ENCODE peak calls at places on chromosomes 4 and X, in four cellular contexts. One of them, this sample, is unnamed.

GRCh38 chr4:169774466-169775445 is 17.0 kb upstream of the HPF1 start:
- DNase-seq in fibroblast of lung: no peak
- DNase-seq in mesenchymal stem cell: no peak
- DNase-seq in MM.1S: no peak
- DNase-seq in this sample: peak; percentile 21

GRCh38 chr4:87843936-87844335 is 11.2 kb downstream of the MEPE start:
- DNase-seq in mesenchymal stem cell: peak; percentile 97
- DNase-seq in fibroblast of lung: peak; percentile 91
- DNase-seq in MM.1S: peak; percentile 62
- DNase-seq in this sample: peak; percentile 49

GRCh38 chrX:152905081-152905420 is 7.2 kb downstream of the ZNF185 start:
- DNase-seq in fibroblast of lung: no peak
- DNase-seq in mesenchymal stem cell: no peak
- DNase-seq in MM.1S: no peak
- DNase-seq in this sample: no peak

GRCh38 chr4:52299120-52299519 is 248.0 kb downstream of the SPATA18 start:
- DNase-seq in mesenchymal stem cell: no peak
- DNase-seq in fibroblast of lung: no peak
- DNase-seq in MM.1S: no peak
- DNase-seq in this sample: no peak

GRCh38 chrX:46649421-46650260 is 76.1 kb downstream of the CHST7 start:
- DNase-seq in fibroblast of lung: no peak
- DNase-seq in mesenchymal stem cell: no peak
- DNase-seq in MM.1S: peak; percentile 17
- DNase-seq in this sample: peak; percentile 31

GRCh38 chr4:138259801-138260200 is 17.7 kb upstream of the SLC7A11 start:
- DNase-seq in MM.1S: no peak
- DNase-seq in fibroblast of lung: peak; percentile 82
- DNase-seq in mesenchymal stem cell: peak; percentile 46
- DNase-seq in this sample: peak; percentile 57

GRCh38 chr4:150001815-150002214 is 76.4 kb upstream of the DCLK2 start:
- DNase-seq in fibroblast of lung: peak; percentile 87
- DNase-seq in MM.1S: no peak
- DNase-seq in mesenchymal stem cell: no peak
- DNase-seq in this sample: no peak

GRCh38 chr4:187309456-187309855 is 585.8 kb upstream of the FAT1 start:
- DNase-seq in MM.1S: no peak
- DNase-seq in mesenchymal stem cell: peak; percentile 12
- DNase-seq in fibroblast of lung: peak; percentile 70
- DNase-seq in this sample: peak; percentile 43

GRCh38 chr4:70365479-70365878 is 4.9 kb downstream of the SMR3A start:
- DNase-seq in fibroblast of lung: no peak
- DNase-seq in MM.1S: no peak
- DNase-seq in mesenchymal stem cell: no peak
- DNase-seq in this sample: no peak

GRCh38 chrX:148784859-148785655 is 284.6 kb downstream of the AFF2 start:
- DNase-seq in mesenchymal stem cell: no peak
- DNase-seq in fibroblast of lung: peak; percentile 1
- DNase-seq in MM.1S: no peak
- DNase-seq in this sample: no peak

GRCh38 chr4:25160714-25161598 is 707 bp upstream of the SEPSECS start:
- DNase-seq in fibroblast of lung: peak; percentile 40
- DNase-seq in mesenchymal stem cell: peak; percentile 84
- DNase-seq in MM.1S: no peak
- DNase-seq in this sample: peak; percentile 17

GRCh38 chr4:26267087-26267486 is 53.7 kb upstream of the RBPJ start:
- DNase-seq in MM.1S: no peak
- DNase-seq in mesenchymal stem cell: no peak
- DNase-seq in fibroblast of lung: peak; percentile 43
- DNase-seq in this sample: peak; percentile 77

GRCh38 chrX:45803383-45803921 is 602.8 kb upstream of the DIPK2B start:
- DNase-seq in mesenchymal stem cell: peak; percentile 90
- DNase-seq in MM.1S: no peak
- DNase-seq in fibroblast of lung: peak; percentile 95
- DNase-seq in this sample: peak; percentile 73

GRCh38 chr4:44738615-44739014 is 12.3 kb upstream of the GNPDA2 start:
- DNase-seq in MM.1S: peak; percentile 14
- DNase-seq in mesenchymal stem cell: peak; percentile 27
- DNase-seq in fibroblast of lung: no peak
- DNase-seq in this sample: no peak

GRCh38 chr4:8132400-8132799 is 26.2 kb downstream of the ABLIM2 start:
- DNase-seq in MM.1S: no peak
- DNase-seq in mesenchymal stem cell: no peak
- DNase-seq in fibroblast of lung: no peak
- DNase-seq in this sample: no peak
- H3K4me1 ChIP-seq in MM.1S: no peaks in the 10 kb centered on the region
- H3K4me1 ChIP-seq in mesenchymal stem cell: no peaks in the 10 kb centered on the region
- H3K4me1 ChIP-seq in fibroblast of lung: peaks cover 8% of the 10 kb centered on the region
- H3K4me1 ChIP-seq in this sample: no peaks in the 10 kb centered on the region

GRCh38 chr4:79235074-79235473 is 90.8 kb downstream of the NAA11 start:
- DNase-seq in fibroblast of lung: no peak
- DNase-seq in MM.1S: no peak
- DNase-seq in mesenchymal stem cell: no peak
- DNase-seq in this sample: no peak
- H3K27me3 ChIP-seq in fibroblast of lung: no peaks in the 10 kb centered on the region
- H3K27me3 ChIP-seq in MM.1S: no peaks in the 10 kb centered on the region
- H3K27me3 ChIP-seq in mesenchymal stem cell: peaks cover 3% of the 10 kb centered on the region
- H3K27me3 ChIP-seq in this sample: peaks cover 8% of the 10 kb centered on the region

GRCh38 chrX:374566-374965 is 12.1 kb downstream of the PPP2R3B start:
- DNase-seq in fibroblast of lung: no peak
- DNase-seq in MM.1S: no peak
- DNase-seq in mesenchymal stem cell: peak; percentile 30
- DNase-seq in this sample: peak; percentile 37
- H3K9ac ChIP-seq in fibroblast of lung: no peak overlapping the region
- H3K9ac ChIP-seq in MM.1S: no peak overlapping the region
- H3K9ac ChIP-seq in mesenchymal stem cell: no peak overlapping the region
- H3K9ac ChIP-seq in this sample: no peak overlapping the region

DNA sequence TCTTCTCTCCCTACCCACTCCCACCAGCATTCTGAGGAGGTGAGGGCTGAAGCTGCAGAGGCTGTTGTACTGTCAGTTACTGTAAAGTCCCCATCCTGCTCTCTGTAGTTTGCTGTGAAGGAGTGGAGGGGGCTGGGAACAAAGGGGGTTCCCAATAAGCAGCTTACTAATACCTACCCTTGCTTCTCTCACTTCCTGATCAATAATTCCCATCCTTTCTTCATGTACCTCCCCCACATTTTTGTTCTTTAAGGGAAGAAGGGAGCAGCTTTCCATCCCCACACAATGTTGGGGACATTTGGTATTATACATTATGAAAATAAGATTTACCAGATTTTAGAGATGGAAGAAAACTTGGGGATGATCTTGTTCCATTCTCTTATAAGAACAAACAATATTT is 5.3 kb downstream of the TBC1D1 start:
- DNase-seq in fibroblast of lung: no peak
- DNase-seq in MM.1S: no peak
- DNase-seq in mesenchymal stem cell: no peak
- DNase-seq in this sample: no peak
- H3K4me1 ChIP-seq in fibroblast of lung: no peaks in the 10 kb centered on the region
- H3K4me1 ChIP-seq in MM.1S: peaks cover 12% of the 10 kb centered on the region
- H3K4me1 ChIP-seq in mesenchymal stem cell: peaks cover under 1% of the 10 kb centered on the region
- H3K4me1 ChIP-seq in this sample: peaks cover 4% of the 10 kb centered on the region

DNA sequence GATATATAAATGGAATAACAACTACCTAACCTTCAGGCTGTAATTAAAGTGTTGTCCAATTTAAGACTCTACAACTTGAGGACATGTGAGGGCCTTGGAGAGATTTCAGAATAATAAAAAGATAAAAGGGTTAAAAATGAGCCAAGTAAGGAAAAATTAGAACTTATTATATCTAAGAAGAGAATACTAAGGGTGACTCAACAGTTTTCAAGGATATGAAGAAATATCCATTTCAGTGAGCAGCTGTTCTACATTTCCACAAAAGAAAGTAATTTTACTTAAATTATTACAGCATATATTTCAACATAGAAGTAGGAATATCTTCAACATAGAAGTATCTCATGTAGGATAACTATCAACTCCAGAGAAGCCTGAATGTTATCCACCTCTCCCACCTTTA is 11.3 kb downstream of the SNX12 start:
- DNase-seq in fibroblast of lung: peak; percentile 8
- DNase-seq in mesenchymal stem cell: no peak
- DNase-seq in MM.1S: no peak
- DNase-seq in this sample: peak; percentile 76
- H3K27me3 ChIP-seq in fibroblast of lung: no peaks in the 10 kb centered on the region
- H3K27me3 ChIP-seq in mesenchymal stem cell: peaks cover 14% of the 10 kb centered on the region
- H3K27me3 ChIP-seq in MM.1S: no peaks in the 10 kb centered on the region
- H3K27me3 ChIP-seq in this sample: no peaks in the 10 kb centered on the region

DNA sequence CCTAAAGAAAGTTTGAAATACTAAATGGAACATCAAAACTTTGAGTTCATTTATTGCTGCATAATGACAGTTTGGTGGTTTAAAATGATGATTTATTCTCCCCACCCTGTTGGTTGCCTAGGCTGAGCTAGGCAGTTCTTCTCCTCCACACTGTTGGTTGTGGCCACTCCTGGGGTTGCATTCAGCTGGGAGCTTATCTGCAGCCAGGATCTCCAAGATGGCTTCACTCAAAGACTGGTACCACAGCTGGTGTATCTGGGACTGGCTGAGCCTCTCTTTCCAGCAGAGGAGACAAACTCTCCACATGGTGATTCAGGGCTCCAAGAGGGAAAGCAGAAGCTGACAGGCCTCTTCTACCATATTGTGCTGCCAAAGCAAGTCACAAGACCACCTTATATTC is 33.1 kb downstream of the MSL3 start:
- DNase-seq in fibroblast of lung: no peak
- DNase-seq in mesenchymal stem cell: no peak
- DNase-seq in MM.1S: no peak
- DNase-seq in this sample: no peak
- H3K9ac ChIP-seq in fibroblast of lung: no peak overlapping the region
- H3K9ac ChIP-seq in mesenchymal stem cell: no peak overlapping the region
- H3K9ac ChIP-seq in MM.1S: no peak overlapping the region
- H3K9ac ChIP-seq in this sample: no peak overlapping the region

GRCh38 chr4:78561677-78562076 is 10.1 kb downstream of the ANXA3 start:
- DNase-seq in mesenchymal stem cell: no peak
- DNase-seq in fibroblast of lung: peak; percentile 74
- DNase-seq in MM.1S: no peak
- DNase-seq in this sample: peak; percentile 65
- H3K4me1 ChIP-seq in mesenchymal stem cell: peaks cover 5% of the 10 kb centered on the region
- H3K4me1 ChIP-seq in fibroblast of lung: peaks cover 15% of the 10 kb centered on the region
- H3K4me1 ChIP-seq in MM.1S: peaks cover under 1% of the 10 kb centered on the region
- H3K4me1 ChIP-seq in this sample: peaks cover 28% of the 10 kb centered on the region

This sample was measured in adipocyte.